ENCODE peak calls at places on chromosome 9, in four cellular contexts. P is T-helper 9 cell, N is AG08396, H is AG04450. Y is an unnamed sample.
A peak's percentile ranks its signal among the peaks of the same experiment; 100 is the strongest.

GRCh38 chr9:89021154-89021803 is 30.0 kb downstream of the S1PR3 start:
- DNase-seq in P (no peak), N (peak; percentile 82), H (peak; percentile 72), Y (no peak)

GRCh38 chr9:68919666-68920065 is 94.2 kb downstream of the PRKACG start:
- DNase-seq in P (no peak), N (no peak), H (no peak), Y (peak; percentile 4)

GRCh38 chr9:5586391-5586802 is 42.5 kb upstream of the RIC1 start:
- DNase-seq in P (no peak), N (peak; percentile 10), H (peak; percentile 37), Y (no peak)

GRCh38 chr9:85716031-85716877 is 25.5 kb downstream of the AGTPBP1 start:
- DNase-seq in P (no peak), N (no peak), H (no peak), Y (no peak)

GRCh38 chr9:19379697-19380046 is 364 bp downstream of the RPS6 start:
- DNase-seq in P (no peak), N (peak; percentile 27), H (no peak), Y (peak; percentile 96)

GRCh38 chr9:122340161-122340560 is 30.7 kb upstream of the PTGS1 start:
- DNase-seq in P (no peak), N (no peak), H (no peak), Y (no peak)

GRCh38 chr9:129696803-129697110 is 31.3 kb downstream of the PRRX2 start:
- DNase-seq in P (no peak), N (no peak), H (no peak), Y (no peak)

GRCh38 chr9:116549061-116549664 is 137.9 kb upstream of the TRIM32 start:
- DNase-seq in P (no peak), N (peak; percentile 93), H (peak; percentile 87), Y (no peak)

GRCh38 chr9:121472361-121472910 is 27.2 kb downstream of the GGTA1 start:
- DNase-seq in P (no peak), N (no peak), H (no peak), Y (no peak)

GRCh38 chr9:75455444-75455921 is 367.2 kb downstream of the OSTF1 start:
- DNase-seq in P (no peak), N (no peak), H (no peak), Y (no peak)

GRCh38 chr9:89874351-89875321 is 269.8 kb downstream of the GADD45G start:
- DNase-seq in P (no peak), N (no peak), H (no peak), Y (no peak)

GRCh38 chr9:113631811-113632665 is 168.5 kb downstream of the RGS3 start:
- DNase-seq in P (no peak), N (no peak), H (no peak), Y (no peak)

GRCh38 chr9:16721972-16722371 is 148.5 kb downstream of the BNC2 start:
- DNase-seq in P (no peak), N (peak; percentile 38), H (no peak), Y (no peak)

GRCh38 chr9:73219985-73220626 is 68.4 kb downstream of the ANXA1 start:
- DNase-seq in P (no peak), N (peak; percentile 23), H (no peak), Y (no peak)

GRCh38 chr9:92512622-92513021 is 23.2 kb downstream of the ECM2 start:
- DNase-seq in P (no peak), N (no peak), H (no peak), Y (no peak)

GRCh38 chr9:114311571-114312512 is 11.1 kb upstream of the ORM1 start:
- DNase-seq in P (no peak), N (no peak), H (no peak), Y (no peak)

Y was measured in stimulated activated naive CD4-positive, alpha-beta T cell.